ENCODE peak calls at places on chromosomes 5 and 9, in seven cellular contexts. One of them, this sample, is unnamed.

GRCh38 chr5:149675467-149676201 is 54.5 kb upstream of the PPARGC1B start:
- DNase-seq in lung: no peak
- DNase-seq in endothelial cell: no peak
- DNase-seq in endodermal cell: no peak
- DNase-seq in astrocyte of the cerebellum: no peak
- DNase-seq in CD8-positive, alpha-beta T cell: no peak
- DNase-seq in psoas muscle: no peak
- DNase-seq in this sample: no peak

GRCh38 chr9:93954436-93955355 is at the start of gene BARX1:
- DNase-seq in lung: no peak
- DNase-seq in endothelial cell: no peak
- DNase-seq in endodermal cell: peak
- DNase-seq in astrocyte of the cerebellum: no peak
- DNase-seq in CD8-positive, alpha-beta T cell: no peak
- DNase-seq in psoas muscle: no peak
- DNase-seq in this sample: no peak

GRCh38 chr9:8268216-8268878 is 468.8 kb upstream of the DMAC1 start:
- DNase-seq in lung: no peak
- DNase-seq in endothelial cell: no peak
- DNase-seq in endodermal cell: no peak
- DNase-seq in astrocyte of the cerebellum: no peak
- DNase-seq in CD8-positive, alpha-beta T cell: no peak
- DNase-seq in psoas muscle: no peak
- DNase-seq in this sample: peak

GRCh38 chr9:97672403-97672802 is 24.7 kb downstream of the XPA start:
- DNase-seq in lung: no peak
- DNase-seq in endothelial cell: no peak
- DNase-seq in endodermal cell: no peak
- DNase-seq in astrocyte of the cerebellum: no peak
- DNase-seq in CD8-positive, alpha-beta T cell: no peak
- DNase-seq in psoas muscle: no peak
- DNase-seq in this sample: no peak

GRCh38 chr5:114325552-114325951 is 36.3 kb upstream of the KCNN2 start:
- DNase-seq in lung: no peak
- DNase-seq in endothelial cell: no peak
- DNase-seq in endodermal cell: no peak
- DNase-seq in astrocyte of the cerebellum: no peak
- DNase-seq in CD8-positive, alpha-beta T cell: no peak
- DNase-seq in psoas muscle: no peak
- DNase-seq in this sample: no peak

GRCh38 chr5:76804266-76804665 is 14.6 kb upstream of the F2RL1 start:
- DNase-seq in lung: no peak
- DNase-seq in endothelial cell: no peak
- DNase-seq in endodermal cell: no peak
- DNase-seq in astrocyte of the cerebellum: peak
- DNase-seq in CD8-positive, alpha-beta T cell: no peak
- DNase-seq in psoas muscle: no peak
- DNase-seq in this sample: no peak

GRCh38 chr9:121240394-121241145 is 27.4 kb upstream of the GSN start:
- DNase-seq in lung: no peak
- DNase-seq in endothelial cell: no peak
- DNase-seq in endodermal cell: no peak
- DNase-seq in astrocyte of the cerebellum: no peak
- DNase-seq in CD8-positive, alpha-beta T cell: no peak
- DNase-seq in psoas muscle: no peak
- DNase-seq in this sample: no peak

GRCh38 chr9:28444637-28445036 is 871.4 kb upstream of the C9orf72 start:
- DNase-seq in lung: no peak
- DNase-seq in endothelial cell: no peak
- DNase-seq in endodermal cell: no peak
- DNase-seq in astrocyte of the cerebellum: no peak
- DNase-seq in CD8-positive, alpha-beta T cell: no peak
- DNase-seq in psoas muscle: no peak
- DNase-seq in this sample: no peak

GRCh38 chr9:129253820-129254381 is 75.8 kb upstream of the IER5L start:
- DNase-seq in lung: no peak
- DNase-seq in endothelial cell: no peak
- DNase-seq in endodermal cell: peak
- DNase-seq in astrocyte of the cerebellum: no peak
- DNase-seq in CD8-positive, alpha-beta T cell: no peak
- DNase-seq in psoas muscle: peak
- DNase-seq in this sample: peak

GRCh38 chr5:180495991-180496741 is 2.0 kb downstream of the CNOT6 start:
- DNase-seq in lung: no peak
- DNase-seq in endothelial cell: no peak
- DNase-seq in endodermal cell: no peak
- DNase-seq in astrocyte of the cerebellum: no peak
- DNase-seq in CD8-positive, alpha-beta T cell: no peak
- DNase-seq in psoas muscle: no peak
- DNase-seq in this sample: no peak

GRCh38 chr5:123530728-123531127 is 18.8 kb downstream of the CSNK1G3 start:
- DNase-seq in lung: no peak
- DNase-seq in endothelial cell: no peak
- DNase-seq in endodermal cell: no peak
- DNase-seq in astrocyte of the cerebellum: no peak
- DNase-seq in CD8-positive, alpha-beta T cell: no peak
- DNase-seq in psoas muscle: no peak
- DNase-seq in this sample: no peak

GRCh38 chr5:65828507-65828906 is 97.9 kb upstream of the ERBIN start:
- DNase-seq in lung: no peak
- DNase-seq in endothelial cell: no peak
- DNase-seq in endodermal cell: no peak
- DNase-seq in astrocyte of the cerebellum: no peak
- DNase-seq in CD8-positive, alpha-beta T cell: no peak
- DNase-seq in psoas muscle: no peak
- DNase-seq in this sample: no peak

GRCh38 chr5:93658044-93658443 is 75.0 kb downstream of the NR2F1 start:
- DNase-seq in lung: no peak
- DNase-seq in endothelial cell: no peak
- DNase-seq in endodermal cell: no peak
- DNase-seq in astrocyte of the cerebellum: peak
- DNase-seq in CD8-positive, alpha-beta T cell: no peak
- DNase-seq in psoas muscle: no peak
- DNase-seq in this sample: no peak

GRCh38 chr5:135654646-135655045 is 75.9 kb upstream of the CXCL14 start:
- DNase-seq in lung: no peak
- DNase-seq in endothelial cell: no peak
- DNase-seq in endodermal cell: no peak
- DNase-seq in astrocyte of the cerebellum: no peak
- DNase-seq in CD8-positive, alpha-beta T cell: no peak
- DNase-seq in psoas muscle: no peak
- DNase-seq in this sample: no peak

GRCh38 chr9:4866239-4866969 is 73.7 kb downstream of the RCL1 start:
- DNase-seq in lung: no peak
- DNase-seq in endothelial cell: no peak
- DNase-seq in endodermal cell: no peak
- DNase-seq in astrocyte of the cerebellum: no peak
- DNase-seq in CD8-positive, alpha-beta T cell: no peak
- DNase-seq in psoas muscle: no peak
- DNase-seq in this sample: no peak

GRCh38 chr5:50968296-50969206 is 302.1 kb downstream of the PARP8 start:
- DNase-seq in lung: no peak
- DNase-seq in endothelial cell: peak
- DNase-seq in endodermal cell: peak
- DNase-seq in astrocyte of the cerebellum: no peak
- DNase-seq in CD8-positive, alpha-beta T cell: no peak
- DNase-seq in psoas muscle: no peak
- DNase-seq in this sample: no peak

GRCh38 chr5:71748360-71748759 is 29.3 kb downstream of the CARTPT start:
- DNase-seq in lung: no peak
- DNase-seq in endothelial cell: no peak
- DNase-seq in endodermal cell: no peak
- DNase-seq in astrocyte of the cerebellum: no peak
- DNase-seq in CD8-positive, alpha-beta T cell: no peak
- DNase-seq in psoas muscle: peak
- DNase-seq in this sample: peak

GRCh38 chr5:16564468-16564867 is 52.3 kb downstream of the RETREG1 start:
- DNase-seq in lung: no peak
- DNase-seq in endothelial cell: no peak
- DNase-seq in endodermal cell: no peak
- DNase-seq in astrocyte of the cerebellum: no peak
- DNase-seq in CD8-positive, alpha-beta T cell: no peak
- DNase-seq in psoas muscle: no peak
- DNase-seq in this sample: no peak

GRCh38 chr9:93022721-93023520 is 35.6 kb upstream of the SUSD3 start:
- DNase-seq in lung: no peak
- DNase-seq in endothelial cell: no peak
- DNase-seq in endodermal cell: no peak
- DNase-seq in astrocyte of the cerebellum: no peak
- DNase-seq in CD8-positive, alpha-beta T cell: no peak
- DNase-seq in psoas muscle: no peak
- DNase-seq in this sample: no peak

GRCh38 chr5:147857302-147858129 is 21.0 kb upstream of the SCGB3A2 start:
- DNase-seq in lung: peak
- DNase-seq in endothelial cell: peak
- DNase-seq in endodermal cell: peak
- DNase-seq in astrocyte of the cerebellum: peak
- DNase-seq in CD8-positive, alpha-beta T cell: peak
- DNase-seq in psoas muscle: no peak
- DNase-seq in this sample: peak

GRCh38 chr9:90433398-90433890 is 209.2 kb downstream of the DIRAS2 start:
- DNase-seq in lung: peak
- DNase-seq in endothelial cell: peak
- DNase-seq in endodermal cell: peak
- DNase-seq in astrocyte of the cerebellum: peak
- DNase-seq in CD8-positive, alpha-beta T cell: no peak
- DNase-seq in psoas muscle: no peak
- DNase-seq in this sample: peak

GRCh38 chr5:38752622-38753021 is 93.2 kb upstream of the OSMR start:
- DNase-seq in lung: no peak
- DNase-seq in endothelial cell: no peak
- DNase-seq in endodermal cell: no peak
- DNase-seq in astrocyte of the cerebellum: no peak
- DNase-seq in CD8-positive, alpha-beta T cell: no peak
- DNase-seq in psoas muscle: no peak
- DNase-seq in this sample: no peak

GRCh38 chr5:38755171-38755570 is 90.6 kb upstream of the OSMR start:
- DNase-seq in lung: no peak
- DNase-seq in endothelial cell: no peak
- DNase-seq in endodermal cell: no peak
- DNase-seq in astrocyte of the cerebellum: peak
- DNase-seq in CD8-positive, alpha-beta T cell: no peak
- DNase-seq in psoas muscle: no peak
- DNase-seq in this sample: no peak

GRCh38 chr5:38749861-38750260 is 96.0 kb upstream of the OSMR start:
- DNase-seq in lung: no peak
- DNase-seq in endothelial cell: no peak
- DNase-seq in endodermal cell: no peak
- DNase-seq in astrocyte of the cerebellum: no peak
- DNase-seq in CD8-positive, alpha-beta T cell: no peak
- DNase-seq in psoas muscle: no peak
- DNase-seq in this sample: no peak

GRCh38 chr5:38753776-38754175 is 92.0 kb upstream of the OSMR start:
- DNase-seq in lung: no peak
- DNase-seq in endothelial cell: no peak
- DNase-seq in endodermal cell: no peak
- DNase-seq in astrocyte of the cerebellum: peak
- DNase-seq in CD8-positive, alpha-beta T cell: no peak
- DNase-seq in psoas muscle: no peak
- DNase-seq in this sample: no peak

DNA sequence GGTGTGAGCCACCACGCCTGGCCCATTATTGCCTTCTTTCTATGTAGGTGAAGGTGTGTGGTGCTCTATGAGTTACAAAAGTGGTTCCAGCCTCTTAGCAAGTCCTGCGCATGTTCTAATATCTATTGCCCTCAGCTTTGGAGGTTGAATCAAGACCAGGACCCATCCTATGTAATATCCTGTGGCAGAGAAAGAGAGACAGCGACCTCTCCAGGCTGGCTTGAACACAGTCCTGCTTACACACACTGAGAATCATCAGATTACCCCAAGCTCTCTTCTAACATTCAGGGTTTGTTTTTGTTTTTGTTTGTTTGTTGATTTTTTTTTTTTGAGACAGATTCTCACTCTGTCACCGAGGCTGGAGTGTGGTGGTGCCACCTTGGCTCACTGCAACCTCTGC is 94.7 kb upstream of the OSMR start:
- DNase-seq in lung: no peak
- DNase-seq in endothelial cell: no peak
- DNase-seq in endodermal cell: peak
- DNase-seq in astrocyte of the cerebellum: no peak
- DNase-seq in CD8-positive, alpha-beta T cell: no peak
- DNase-seq in psoas muscle: no peak
- DNase-seq in this sample: no peak
- TF ChIP-seq CTCF in lung: no peak
- TF ChIP-seq CTCF in endothelial cell: no peak
- TF ChIP-seq CTCF in endodermal cell: peak
- TF ChIP-seq CTCF in astrocyte of the cerebellum: no peak
- TF ChIP-seq CTCF in CD8-positive, alpha-beta T cell: no peak
- TF ChIP-seq CTCF in psoas muscle: no peak
- TF ChIP-seq CTCF in this sample: no peak

GRCh38 chr5:137580030-137580429 is 80.9 kb upstream of the SPOCK1 start:
- DNase-seq in lung: no peak
- DNase-seq in endothelial cell: peak
- DNase-seq in endodermal cell: peak
- DNase-seq in astrocyte of the cerebellum: no peak
- DNase-seq in CD8-positive, alpha-beta T cell: no peak
- DNase-seq in psoas muscle: no peak
- DNase-seq in this sample: no peak
- TF ChIP-seq CTCF in lung: no peak
- TF ChIP-seq CTCF in endothelial cell: no peak
- TF ChIP-seq CTCF in endodermal cell: peak
- TF ChIP-seq CTCF in astrocyte of the cerebellum: peak
- TF ChIP-seq CTCF in CD8-positive, alpha-beta T cell: no peak
- TF ChIP-seq CTCF in psoas muscle: no peak
- TF ChIP-seq CTCF in this sample: no peak

GRCh38 chr9:136455043-136456002 is 15.7 kb upstream of the INPP5E start:
- DNase-seq in lung: no peak
- DNase-seq in endothelial cell: no peak
- DNase-seq in endodermal cell: no peak
- DNase-seq in astrocyte of the cerebellum: no peak
- DNase-seq in CD8-positive, alpha-beta T cell: no peak
- DNase-seq in psoas muscle: no peak
- DNase-seq in this sample: no peak

GRCh38 chr9:136454026-136454796 is 14.6 kb upstream of the INPP5E start:
- DNase-seq in lung: no peak
- DNase-seq in endothelial cell: no peak
- DNase-seq in endodermal cell: no peak
- DNase-seq in astrocyte of the cerebellum: no peak
- DNase-seq in CD8-positive, alpha-beta T cell: no peak
- DNase-seq in psoas muscle: no peak
- DNase-seq in this sample: no peak

GRCh38 chr9:136448655-136449054 is 9.0 kb upstream of the INPP5E start:
- DNase-seq in lung: no peak
- DNase-seq in endothelial cell: no peak
- DNase-seq in endodermal cell: no peak
- DNase-seq in astrocyte of the cerebellum: no peak
- DNase-seq in CD8-positive, alpha-beta T cell: no peak
- DNase-seq in psoas muscle: no peak
- DNase-seq in this sample: no peak

GRCh38 chr9:136453326-136453725 is 13.7 kb upstream of the INPP5E start:
- DNase-seq in lung: no peak
- DNase-seq in endothelial cell: no peak
- DNase-seq in endodermal cell: no peak
- DNase-seq in astrocyte of the cerebellum: no peak
- DNase-seq in CD8-positive, alpha-beta T cell: no peak
- DNase-seq in psoas muscle: no peak
- DNase-seq in this sample: no peak

GRCh38 chr9:136451221-136451877 is 11.7 kb upstream of the INPP5E start:
- DNase-seq in lung: no peak
- DNase-seq in endothelial cell: no peak
- DNase-seq in endodermal cell: peak
- DNase-seq in astrocyte of the cerebellum: no peak
- DNase-seq in CD8-positive, alpha-beta T cell: no peak
- DNase-seq in psoas muscle: no peak
- DNase-seq in this sample: no peak
- TF ChIP-seq CTCF in lung: no peak
- TF ChIP-seq CTCF in endothelial cell: no peak
- TF ChIP-seq CTCF in endodermal cell: peak
- TF ChIP-seq CTCF in astrocyte of the cerebellum: no peak
- TF ChIP-seq CTCF in CD8-positive, alpha-beta T cell: no peak
- TF ChIP-seq CTCF in psoas muscle: no peak
- TF ChIP-seq CTCF in this sample: no peak

GRCh38 chr5:153476767-153477166 is 13.7 kb upstream of the GRIA1 start:
- DNase-seq in lung: no peak
- DNase-seq in endothelial cell: no peak
- DNase-seq in endodermal cell: peak
- DNase-seq in astrocyte of the cerebellum: peak
- DNase-seq in CD8-positive, alpha-beta T cell: no peak
- DNase-seq in psoas muscle: no peak
- DNase-seq in this sample: no peak
- TF ChIP-seq CTCF in lung: no peak
- TF ChIP-seq CTCF in endothelial cell: peak
- TF ChIP-seq CTCF in endodermal cell: peak
- TF ChIP-seq CTCF in astrocyte of the cerebellum: peak
- TF ChIP-seq CTCF in CD8-positive, alpha-beta T cell: no peak
- TF ChIP-seq CTCF in psoas muscle: no peak
- TF ChIP-seq CTCF in this sample: no peak

This sample was measured in body of pancreas.